ENCODE peak calls at places on chromosomes 3 and 15, in six cellular contexts. X is K562, F is suprapubic skin, V is heart left ventricle, P is sigmoid colon, S is ovary. G is an unnamed sample.

GRCh38 chr3:102122527-102122926 is 273.2 kb downstream of the NFKBIZ start:
- DNase-seq in X (no peak), F (no peak), V (no peak), P (no peak), S (no peak), G (no peak)

GRCh38 chr15:63984331-63984730 is 62.0 kb downstream of the DAPK2 start:
- DNase-seq in X (no peak), F (no peak), V (no peak), P (no peak), S (no peak), G (peak; percentile 16)

GRCh38 chr3:191963182-191963581 is 502.2 kb downstream of the PYDC2 start:
- DNase-seq in X (no peak), F (no peak), V (no peak), P (no peak), S (no peak), G (no peak)

GRCh38 chr15:96333194-96334016 is 2.9 kb downstream of the NR2F2 start:
- DNase-seq in X (peak; percentile 46), F (peak; percentile 71), V (no peak), P (peak; percentile 77), S (peak; percentile 48), G (no peak)

GRCh38 chr15:83449928-83450501 is 2.9 kb downstream of the SH3GL3 start:
- DNase-seq in X (peak; percentile 16), F (no peak), V (no peak), P (no peak), S (no peak), G (no peak)

GRCh38 chr15:81330351-81331085 is 6.6 kb upstream of the STARD5 start:
- DNase-seq in X (peak; percentile 9), F (no peak), V (no peak), P (no peak), S (no peak), G (no peak)

GRCh38 chr15:84668221-84668982 is 10.4 kb upstream of the NMB start:
- DNase-seq in X (no peak), F (no peak), V (no peak), P (no peak), S (no peak), G (no peak)

GRCh38 chr15:91891788-91892187 is 38.3 kb downstream of the SLCO3A1 start:
- DNase-seq in X (no peak), F (no peak), V (peak; percentile 42), P (no peak), S (no peak), G (no peak)

GRCh38 chr15:40008061-40008460 is 30.9 kb downstream of the SRP14 start:
- DNase-seq in X (no peak), F (no peak), V (no peak), P (no peak), S (no peak), G (no peak)

GRCh38 chr3:169871129-169871886 is 1.6 kb upstream of the LRRC31 start:
- DNase-seq in X (no peak), F (no peak), V (no peak), P (no peak), S (no peak), G (peak; percentile 78)

GRCh38 chr15:40855706-40856234 is 11.9 kb downstream of the SPINT1 start:
- DNase-seq in X (no peak), F (no peak), V (no peak), P (no peak), S (no peak), G (no peak)

GRCh38 chr3:27686642-27687041 is 35.5 kb downstream of the EOMES start:
- DNase-seq in X (no peak), F (no peak), V (no peak), P (no peak), S (no peak), G (no peak)

GRCh38 chr3:127680146-127680661 is 7.5 kb downstream of the ABTB1 start:
- DNase-seq in X (no peak), F (peak; percentile 54), V (no peak), P (peak; percentile 52), S (no peak), G (peak; percentile 24)

GRCh38 chr3:195195321-195196209 is 75.4 kb downstream of the XXYLT1 start:
- DNase-seq in X (no peak), F (no peak), V (no peak), P (peak; percentile 65), S (peak; percentile 10), G (no peak)

GRCh38 chr15:86229966-86230365 is 150.3 kb downstream of the AGBL1 start:
- DNase-seq in X (no peak), F (no peak), V (no peak), P (no peak), S (no peak), G (no peak)

GRCh38 chr15:91855684-91856553 is 2.4 kb downstream of the SLCO3A1 start:
- DNase-seq in X (no peak), F (no peak), V (no peak), P (no peak), S (no peak), G (peak; percentile 55)

GRCh38 chr15:38005949-38006800 is 71.7 kb downstream of the TMCO5A start:
- DNase-seq in X (no peak), F (no peak), V (peak; percentile 42), P (no peak), S (no peak), G (no peak)

GRCh38 chr3:133641254-133641653 is 20.5 kb downstream of the TOPBP1 start:
- DNase-seq in X (no peak), F (no peak), V (no peak), P (no peak), S (no peak), G (no peak)

GRCh38 chr3:128463354-128463753 is 3.3 kb downstream of the DNAJB8 start:
- DNase-seq in X (no peak), F (no peak), V (no peak), P (no peak), S (no peak), G (no peak)

GRCh38 chr3:134675726-134676252 is 25.0 kb upstream of the KY start:
- DNase-seq in X (no peak), F (no peak), V (no peak), P (no peak), S (no peak), G (no peak)

GRCh38 chr3:52229656-52230055 is 4.2 kb upstream of the TLR9 start:
- DNase-seq in X (no peak), F (no peak), V (no peak), P (no peak), S (no peak), G (no peak)

GRCh38 chr3:123380261-123380660 is 68.6 kb downstream of the ADCY5 start:
- DNase-seq in X (no peak), F (no peak), V (peak; percentile 16), P (peak; percentile 40), S (no peak), G (no peak)

GRCh38 chr3:522888-523287 is 326.3 kb downstream of the CHL1 start:
- DNase-seq in X (no peak), F (no peak), V (no peak), P (no peak), S (no peak), G (no peak)

GRCh38 chr15:41487802-41488201 is 5.9 kb upstream of the ITPKA start:
- DNase-seq in X (no peak), F (no peak), V (no peak), P (no peak), S (no peak), G (no peak)

GRCh38 chr3:49998326-49998725 is 58.4 kb downstream of the RBM6 start:
- DNase-seq in X (peak; percentile 3), F (no peak), V (no peak), P (no peak), S (no peak), G (no peak)

GRCh38 chr3:16668776-16669545 is 63.7 kb upstream of the DAZL start:
- DNase-seq in X (no peak), F (no peak), V (no peak), P (no peak), S (no peak), G (no peak)

GRCh38 chr15:51726302-51727073 is 11.0 kb downstream of the LYSMD2 start:
- DNase-seq in X (peak; percentile 84), F (peak; percentile 74), V (peak; percentile 76), P (peak; percentile 91), S (peak; percentile 77), G (no peak)

GRCh38 chr15:68103603-68104002 is 49.5 kb downstream of the PIAS1 start:
- DNase-seq in X (no peak), F (no peak), V (no peak), P (no peak), S (no peak), G (no peak)
- H3K4me1 ChIP-seq in X (no peaks in the 10 kb centered on the region), F (no peaks in the 10 kb centered on the region), V (peaks cover 4% of the 10 kb centered on the region), P (peaks cover 46% of the 10 kb centered on the region), S (peaks cover 6% of the 10 kb centered on the region), G (peaks cover 19% of the 10 kb centered on the region)

DNA sequence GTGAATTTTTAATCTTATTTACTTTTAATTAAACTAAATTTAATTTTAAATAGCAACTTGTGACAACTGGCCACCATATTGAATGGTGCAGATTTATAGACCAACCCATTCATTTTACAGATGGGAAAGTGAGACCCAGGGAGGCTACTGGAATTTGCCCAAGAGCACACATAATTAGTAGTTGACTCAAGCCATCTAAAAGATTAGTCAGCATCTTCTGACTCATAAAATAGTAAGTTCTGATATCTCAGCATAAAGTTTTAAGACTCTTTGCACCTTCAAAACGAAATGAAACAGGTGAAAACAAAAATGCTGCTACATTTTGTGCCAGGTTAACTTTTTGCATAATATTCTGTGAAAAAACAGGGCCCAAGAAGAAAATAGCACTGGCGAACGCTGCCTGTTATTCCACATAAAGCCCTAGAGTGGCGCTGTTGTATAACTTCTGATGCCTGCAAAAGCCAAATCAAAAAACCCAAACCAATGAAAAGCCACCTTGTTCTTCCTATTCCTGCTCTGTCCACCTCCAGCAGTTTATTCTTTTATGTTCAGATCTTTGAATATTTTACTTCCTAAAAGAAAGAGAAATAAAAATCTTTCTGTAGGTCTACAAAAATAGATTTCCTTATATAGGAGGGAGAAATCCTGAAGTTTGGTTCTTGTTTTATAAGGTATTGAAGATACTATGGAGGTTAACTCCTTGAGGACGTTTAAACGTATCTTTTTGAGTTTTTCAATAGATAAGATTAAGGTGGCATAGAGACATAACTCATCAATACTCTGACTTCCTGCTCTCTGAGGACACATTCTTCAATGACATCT is 62.8 kb downstream of the OTOL1 start:
- DNase-seq in X (peak; percentile 20), F (no peak), V (no peak), P (no peak), S (no peak), G (no peak)
- TF ChIP-seq CTCF in X (peak; percentile 53), F (peak; percentile 78), V (peak; percentile 43), P (no peak), S (no peak), G (peak; percentile 13)

DNA sequence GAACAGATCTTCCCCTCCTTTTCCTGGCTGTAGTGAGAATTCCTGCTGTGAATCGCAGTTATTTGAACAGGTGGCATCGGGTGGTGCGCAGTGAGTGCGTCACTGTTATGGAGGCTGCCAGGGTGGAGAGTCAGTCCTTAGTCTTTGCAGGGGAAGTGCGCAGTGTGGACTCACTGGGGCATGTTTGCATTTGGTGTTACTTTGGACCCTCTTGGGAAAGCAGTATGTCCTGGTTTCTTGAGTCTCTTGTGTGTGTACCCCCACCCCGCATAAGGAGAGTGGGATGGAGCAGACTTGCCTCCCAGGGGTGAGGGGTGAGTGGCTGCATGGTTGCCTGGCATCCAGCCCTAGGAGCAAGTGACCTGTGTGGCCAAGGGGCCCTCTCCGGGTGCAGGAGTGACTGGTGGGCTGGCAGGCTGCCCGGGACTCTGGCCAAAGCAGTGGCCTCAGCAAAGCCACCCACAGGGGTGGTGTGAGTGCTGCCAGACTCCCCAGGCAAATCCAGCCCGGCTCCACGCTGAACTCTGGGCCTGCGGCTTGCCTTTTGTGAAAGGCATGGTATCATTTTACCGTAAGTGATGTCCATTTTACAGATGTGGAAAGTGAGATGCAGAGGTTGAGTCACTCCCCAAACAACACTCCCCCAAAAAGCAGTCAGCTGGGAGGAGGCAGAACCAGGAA is 46.4 kb downstream of the DNASE1L3 start:
- DNase-seq in X (no peak), F (no peak), V (peak; percentile 91), P (peak; percentile 80), S (peak; percentile 60), G (peak; percentile 92)
- TF ChIP-seq POLR2A in X (no peak), F (no peak), V (no peak), P (no peak), S (no peak), G (no peak)

GRCh38 chr3:45580142-45580541 is 14.4 kb upstream of the LIMD1 start:
- DNase-seq in X (no peak), F (no peak), V (no peak), P (peak; percentile 12), S (no peak), G (no peak)
- H3K4me1 ChIP-seq in X (no peaks in the 10 kb centered on the region), F (peaks cover 14% of the 10 kb centered on the region), V (no peaks in the 10 kb centered on the region), P (no peaks in the 10 kb centered on the region), S (peaks cover 7% of the 10 kb centered on the region), G (peaks cover 17% of the 10 kb centered on the region)

G was measured in stomach.